ENCODE peak calls at places on chromosomes 4 and X, in six cellular contexts. K is K562, Z is mammary epithelial cell, A is iPS DF 6.9, V is MM.1S, N is SK-N-SH. S is an unnamed sample. For H3K4me1, the result is how much of the 10 kb centered on the place peaks cover.

GRCh38 chr4:87835192-87835591 is 2.4 kb downstream of the MEPE start:
- DNase-seq in K (no peak), Z (no peak), A (no peak), V (no peak), N (no peak), S (no peak)

GRCh38 chr4:116599859-116600258 is 485.5 kb downstream of the TRAM1L1 start:
- DNase-seq in K (peak), Z (no peak), A (peak), V (no peak), N (no peak), S (peak)

GRCh38 chr4:113657834-113658233 is 103.7 kb downstream of the CAMK2D start:
- DNase-seq in K (no peak), Z (peak), A (no peak), V (no peak), N (no peak), S (no peak)

GRCh38 chr4:64144994-64145393 is 264.3 kb downstream of the TECRL start:
- DNase-seq in K (no peak), Z (no peak), A (no peak), V (no peak), N (no peak), S (no peak)

GRCh38 chr4:2247128-2248043 is 5.5 kb upstream of the HAUS3 start:
- DNase-seq in K (no peak), Z (no peak), A (no peak), V (no peak), N (peak), S (peak)

GRCh38 chr4:106365613-106366012 is 3.0 kb downstream of the GIMD1 start:
- DNase-seq in K (no peak), Z (peak), A (no peak), V (no peak), N (no peak), S (no peak)

GRCh38 chrX:57137481-57137880 is 284 bp upstream of the SPIN2A start:
- DNase-seq in K (no peak), Z (no peak), A (no peak), V (no peak), N (no peak), S (no peak)

GRCh38 chr4:73817341-73817740 is 19.1 kb upstream of the CXCL6 start:
- DNase-seq in K (no peak), Z (peak), A (no peak), V (peak), N (no peak), S (peak)

GRCh38 chrX:65667503-65668355 is at the start of gene MSN:
- DNase-seq in K (peak), Z (peak), A (no peak), V (peak), N (peak), S (peak)

GRCh38 chrX:139202742-139203410 is 327.7 kb upstream of the F9 start:
- DNase-seq in K (no peak), Z (no peak), A (no peak), V (no peak), N (no peak), S (no peak)

GRCh38 chr4:74501579-74501978 is 56.6 kb downstream of the AREG start:
- DNase-seq in K (no peak), Z (peak), A (no peak), V (no peak), N (no peak), S (peak)

GRCh38 chr4:2482693-2483092 is 13.8 kb downstream of the RNF4 start:
- DNase-seq in K (no peak), Z (no peak), A (no peak), V (no peak), N (no peak), S (no peak)

DNA sequence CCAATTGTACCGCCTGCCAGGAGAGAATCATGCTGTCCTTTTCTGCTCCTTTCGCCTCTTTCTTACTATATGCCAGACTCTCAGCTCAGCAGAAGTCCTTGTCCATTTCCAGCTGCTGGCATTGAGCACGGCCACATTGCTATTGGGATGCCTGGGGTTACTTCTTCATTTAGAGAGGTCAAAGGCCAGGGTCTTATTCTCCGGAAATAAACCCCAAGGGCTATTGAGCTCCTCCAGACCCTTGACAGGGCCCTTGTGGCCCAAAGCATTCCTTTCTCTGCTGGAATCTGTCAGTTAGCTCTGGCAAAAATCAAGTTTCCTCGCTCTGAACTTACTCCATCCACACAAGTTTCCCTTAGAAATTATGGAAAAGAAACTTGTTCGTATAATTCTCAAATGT is 11.9 kb downstream of the AKAP4 start:
- DNase-seq in K (no peak), Z (no peak), A (no peak), V (no peak), N (no peak), S (no peak)
- H3K4me3 ChIP-seq in K (no peak), Z (no peak), A (no peak), V (no peak), N (no peak), S (no peak)

DNA sequence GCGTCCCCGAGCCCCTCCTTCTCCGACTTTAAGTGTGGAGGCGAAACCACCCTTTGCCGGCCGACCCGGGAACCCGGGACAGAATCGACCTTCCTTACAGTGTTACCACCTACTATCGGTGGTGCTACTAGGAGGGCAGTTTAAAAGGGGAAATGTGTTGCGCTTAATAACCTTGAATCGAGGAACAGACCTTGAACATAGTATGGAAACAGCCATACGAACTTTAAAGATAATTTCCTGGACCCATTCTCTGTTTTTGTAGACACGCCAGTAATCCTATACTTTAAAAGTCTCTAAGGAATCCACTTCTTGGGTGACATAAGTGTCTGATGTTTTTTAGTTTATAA is 1.5 kb downstream of the ING2 start:
- DNase-seq in K (no peak), Z (no peak), A (no peak), V (no peak), N (no peak), S (no peak)
- H3K27ac ChIP-seq in K (peak), Z (peak), A (no peak), V (peak), N (peak), S (peak)

GRCh38 chrX:71618303-71618721 is at the start of gene CXCR3:
- DNase-seq in K (no peak), Z (no peak), A (no peak), V (peak), N (no peak), S (no peak)
- H3K4me1 ChIP-seq in K (under half), Z (under half), A (under half), V (under half), N (under half), S (under half)

GRCh38 chr4:7170012-7170411 is 22.3 kb upstream of the SORCS2 start:
- DNase-seq in K (no peak), Z (no peak), A (no peak), V (no peak), N (no peak), S (peak)

GRCh38 chr4:7173821-7174220 is 18.5 kb upstream of the SORCS2 start:
- DNase-seq in K (no peak), Z (no peak), A (no peak), V (no peak), N (no peak), S (no peak)

GRCh38 chr4:7172508-7172907 is 19.8 kb upstream of the SORCS2 start:
- DNase-seq in K (no peak), Z (no peak), A (no peak), V (no peak), N (no peak), S (no peak)

GRCh38 chr4:7171191-7171900 is 21.0 kb upstream of the SORCS2 start:
- DNase-seq in K (no peak), Z (peak), A (no peak), V (no peak), N (no peak), S (no peak)

DNA sequence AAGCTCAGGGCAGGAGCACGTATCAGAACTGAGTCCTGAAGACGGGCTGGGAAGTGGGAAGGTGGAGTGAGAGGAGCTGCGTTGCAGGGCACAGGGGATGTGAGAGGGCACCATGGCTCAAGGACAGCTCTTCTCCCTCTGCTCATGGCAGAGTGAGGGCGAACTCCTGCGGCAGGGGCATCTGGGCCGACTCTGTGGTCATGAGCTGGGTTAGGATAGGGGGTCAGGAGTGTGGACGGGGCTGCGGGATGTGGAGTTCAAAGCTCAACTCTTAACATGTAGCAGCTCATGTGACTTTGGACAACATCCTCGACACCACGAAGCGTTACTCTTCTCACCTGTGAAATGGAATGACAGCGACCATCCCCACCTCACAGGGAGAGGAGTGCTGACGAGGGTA is 19.4 kb upstream of the SORCS2 start:
- DNase-seq in K (no peak), Z (no peak), A (no peak), V (no peak), N (no peak), S (no peak)
- H3K4me3 ChIP-seq in K (no peak), Z (no peak), A (no peak), V (no peak), N (no peak), S (no peak)

DNA sequence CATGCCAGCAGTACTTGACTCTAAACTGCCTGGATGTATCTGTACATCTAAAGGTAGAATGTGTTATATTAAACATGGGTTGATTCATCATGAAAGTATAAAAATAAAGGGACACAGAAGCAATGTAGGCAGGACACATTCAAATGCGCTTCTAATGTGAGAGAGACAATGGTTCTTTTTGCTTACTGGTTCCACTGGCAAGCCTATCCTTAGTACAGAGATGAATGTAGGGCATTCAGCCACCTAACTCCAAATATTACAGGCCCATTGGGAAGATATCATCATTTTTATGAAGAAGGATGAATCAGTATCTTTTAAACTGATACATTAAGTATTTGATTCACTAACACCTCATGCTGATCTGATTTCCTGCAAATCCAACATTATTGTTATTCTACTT is 18.0 kb downstream of the CDKL2 start:
- DNase-seq in K (no peak), Z (no peak), A (no peak), V (no peak), N (no peak), S (no peak)
- H3K27ac ChIP-seq in K (no peak), Z (no peak), A (no peak), V (no peak), N (no peak), S (no peak)

GRCh38 chrX:150570512-150570911 is 2.1 kb downstream of the MTM1 start:
- DNase-seq in K (no peak), Z (peak), A (no peak), V (peak), N (no peak), S (no peak)
- H3K4me1 ChIP-seq in K (under half), Z (under half), A (under half), V (under half), N (under half), S (under half)

S was measured in SJCRH30.